ENCODE peak calls at places on chromosome 10, in six cellular contexts. N is astrocyte, C is sigmoid colon, Q is uterus, U is left ventricle myocardium inferior, X is colonic mucosa. Y is an unnamed sample. For H3K9me3, the result is how much of the 10 kb centered on the place peaks cover.

GRCh38 chr10:54402576-54402975 is 398.5 kb downstream of the PCDH15 start:
- DNase-seq in N (peak), C (no peak), Q (no peak), U (no peak), X (no peak), Y (no peak)

GRCh38 chr10:102408728-102409603 is 9.6 kb downstream of the PSD start:
- DNase-seq in N (no peak), C (peak), Q (peak), U (no peak), X (no peak), Y (no peak)

GRCh38 chr10:79314761-79315601 is 32.3 kb upstream of the PPIF start:
- DNase-seq in N (no peak), C (no peak), Q (no peak), U (no peak), X (peak), Y (no peak)

GRCh38 chr10:44925224-44925623 is 14.1 kb downstream of the TMEM72 start:
- DNase-seq in N (no peak), C (peak), Q (no peak), U (no peak), X (no peak), Y (no peak)

GRCh38 chr10:71285180-71285545 is 33.9 kb upstream of the SLC29A3 start:
- DNase-seq in N (no peak), C (no peak), Q (peak), U (no peak), X (peak), Y (peak)

GRCh38 chr10:109953745-109954144 is 30.4 kb upstream of the XPNPEP1 start:
- DNase-seq in N (no peak), C (no peak), Q (no peak), U (no peak), X (no peak), Y (no peak)

GRCh38 chr10:2367083-2367482 is 629.8 kb upstream of the ADARB2 start:
- DNase-seq in N (no peak), C (no peak), Q (no peak), U (no peak), X (no peak), Y (no peak)

GRCh38 chr10:68870545-68871104 is 30.5 kb upstream of the DDX50 start:
- DNase-seq in N (peak), C (no peak), Q (no peak), U (no peak), X (no peak), Y (no peak)

GRCh38 chr10:128451879-128452278 is 325.7 kb upstream of the MKI67 start:
- DNase-seq in N (no peak), C (peak), Q (no peak), U (no peak), X (no peak), Y (no peak)

GRCh38 chr10:128018704-128019103 is 107.5 kb downstream of the MKI67 start:
- DNase-seq in N (no peak), C (peak), Q (no peak), U (no peak), X (no peak), Y (no peak)

GRCh38 chr10:118840071-118840775 is 85.5 kb upstream of the CACUL1 start:
- DNase-seq in N (no peak), C (no peak), Q (no peak), U (no peak), X (no peak), Y (no peak)

GRCh38 chr10:80289451-80290287 is at the start of gene MAT1A:
- DNase-seq in N (no peak), C (no peak), Q (no peak), U (no peak), X (peak), Y (no peak)

GRCh38 chr10:130017010-130017630 is 53.0 kb upstream of the EBF3 start:
- DNase-seq in N (no peak), C (no peak), Q (no peak), U (no peak), X (no peak), Y (no peak)

GRCh38 chr10:64379898-64380297 is 858.7 kb downstream of the REEP3 start:
- DNase-seq in N (no peak), C (no peak), Q (no peak), U (no peak), X (peak), Y (no peak)

GRCh38 chr10:94677691-94678090 is 5.8 kb upstream of the CYP2C18 start:
- DNase-seq in N (no peak), C (no peak), Q (no peak), U (no peak), X (peak), Y (no peak)

GRCh38 chr10:95536894-95537542 is 24.2 kb downstream of the SORBS1 start:
- DNase-seq in N (peak), C (no peak), Q (no peak), U (no peak), X (no peak), Y (no peak)

GRCh38 chr10:33336606-33337334 is 2.3 kb upstream of the NRP1 start:
- DNase-seq in N (no peak), C (peak), Q (peak), U (peak), X (peak), Y (peak)

GRCh38 chr10:74156919-74157289 is 5.9 kb downstream of the ADK start:
- DNase-seq in N (peak), C (no peak), Q (peak), U (peak), X (no peak), Y (peak)

GRCh38 chr10:100998991-100999741 is 442 bp upstream of the LZTS2 start:
- DNase-seq in N (peak), C (peak), Q (peak), U (peak), X (peak), Y (peak)

GRCh38 chr10:49700997-49701396 is 21.5 kb downstream of the C10orf53 start:
- DNase-seq in N (no peak), C (no peak), Q (no peak), U (no peak), X (no peak), Y (no peak)

GRCh38 chr10:31578181-31578852 is 259.3 kb downstream of the ZEB1 start:
- DNase-seq in N (no peak), C (no peak), Q (no peak), U (no peak), X (no peak), Y (no peak)

GRCh38 chr10:23467024-23467423 is 28.1 kb downstream of the OTUD1 start:
- DNase-seq in N (no peak), C (no peak), Q (no peak), U (no peak), X (no peak), Y (no peak)

GRCh38 chr10:123287594-123288247 is 133.5 kb downstream of the BUB3 start:
- DNase-seq in N (peak), C (no peak), Q (no peak), U (no peak), X (no peak), Y (no peak)

GRCh38 chr10:62083413-62083794 is 181.9 kb downstream of the ARID5B start:
- DNase-seq in N (peak), C (no peak), Q (no peak), U (no peak), X (no peak), Y (no peak)

GRCh38 chr10:17109475-17110207 is 20.0 kb downstream of the CUBN start:
- DNase-seq in N (peak), C (no peak), Q (no peak), U (no peak), X (no peak), Y (no peak)

GRCh38 chr10:68146133-68146532 is 36.8 kb downstream of the MYPN start:
- DNase-seq in N (no peak), C (no peak), Q (no peak), U (no peak), X (no peak), Y (no peak)

GRCh38 chr10:24449334-24449740 is 240.4 kb downstream of the KIAA1217 start:
- DNase-seq in N (peak), C (no peak), Q (no peak), U (no peak), X (no peak), Y (no peak)

GRCh38 chr10:31604141-31604540 is 285.1 kb downstream of the ZEB1 start:
- DNase-seq in N (no peak), C (peak), Q (peak), U (no peak), X (no peak), Y (peak)

DNA sequence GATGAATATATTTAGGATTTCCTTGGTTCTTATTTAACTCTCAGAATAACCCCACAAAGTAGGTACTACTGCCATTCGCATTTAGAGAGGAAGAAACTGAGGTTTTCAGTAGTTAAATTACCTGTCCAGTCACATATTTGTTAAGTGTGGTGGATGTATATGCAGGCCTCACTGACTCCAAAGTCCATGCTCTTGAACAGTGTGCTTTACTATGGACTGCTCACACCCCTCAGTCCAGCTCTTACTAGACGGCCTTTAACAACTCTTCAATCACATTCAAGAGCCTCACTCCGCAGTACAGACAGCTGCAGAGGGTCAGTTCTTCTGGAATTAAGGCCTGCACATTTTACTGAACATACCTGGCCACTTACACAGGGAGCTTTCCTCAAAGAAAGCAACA is 36.2 kb downstream of the ZNF248 start:
- DNase-seq in N (no peak), C (no peak), Q (no peak), U (no peak), X (no peak), Y (no peak)
- H3K9me3 ChIP-seq in N (under half), C (under half), Q (under half), U (half or more), X (under half), Y (under half)

GRCh38 chr10:131667561-131667960 is 233.2 kb upstream of the PPP2R2D start:
- DNase-seq in N (no peak), C (peak), Q (no peak), U (no peak), X (no peak), Y (no peak)

GRCh38 chr10:131669838-131670237 is 231.0 kb upstream of the PPP2R2D start:
- DNase-seq in N (no peak), C (no peak), Q (no peak), U (no peak), X (no peak), Y (no peak)

GRCh38 chr10:131670341-131670740 is 230.5 kb upstream of the PPP2R2D start:
- DNase-seq in N (no peak), C (peak), Q (no peak), U (no peak), X (no peak), Y (no peak)

GRCh38 chr10:131667047-131667446 is 233.8 kb upstream of the PPP2R2D start:
- DNase-seq in N (no peak), C (peak), Q (no peak), U (no peak), X (no peak), Y (no peak)

GRCh38 chr10:131668903-131669302 is 231.9 kb upstream of the PPP2R2D start:
- DNase-seq in N (no peak), C (no peak), Q (no peak), U (no peak), X (no peak), Y (no peak)
- H3K27ac ChIP-seq in N (no peak), C (no peak), Q (no peak), U (no peak), X (no peak), Y (no peak)

GRCh38 chr10:990808-991207 is 2.6 kb downstream of the GTPBP4 start:
- DNase-seq in N (no peak), C (no peak), Q (no peak), U (no peak), X (no peak), Y (no peak)
- H3K4me3 ChIP-seq in N (no peak), C (no peak), Q (no peak), U (no peak), X (no peak), Y (no peak)

GRCh38 chr10:132837905-132838304 is 52.0 kb upstream of the NKX6-2 start:
- DNase-seq in N (no peak), C (peak), Q (no peak), U (no peak), X (no peak), Y (no peak)
- H3K9me3 ChIP-seq in N (under half), C (under half), Q (under half), U (under half), X (under half), Y (under half)

Y was measured in psoas muscle.